ENCODE peak calls at places on chromosomes 5 and 9, in ten cellular contexts. A, Q, Z, H, W, J, X, D, Y and G are unnamed samples.

GRCh38 chr9:21605489-21605931 is 123.4 kb upstream of the IFNE start:
- DNase-seq in A (no peak), Q (no peak), Z (no peak), H (no peak), W (no peak), J (no peak), X (no peak), D (no peak), Y (no peak), G (no peak)

GRCh38 chr5:32703957-32704356 is 7.2 kb upstream of the NPR3 start:
- DNase-seq in A (no peak), Q (no peak), Z (no peak), H (no peak), W (no peak), J (no peak), X (no peak), D (no peak), Y (no peak), G (no peak)

GRCh38 chr5:171647043-171647899 is 138.3 kb upstream of the SMIM23 start:
- DNase-seq in A (peak), Q (no peak), Z (no peak), H (no peak), W (no peak), J (no peak), X (peak), D (peak), Y (no peak), G (no peak)

GRCh38 chr5:5658226-5658625 is 235.7 kb downstream of the ICE1 start:
- DNase-seq in A (peak), Q (no peak), Z (no peak), H (no peak), W (no peak), J (no peak), X (peak), D (no peak), Y (no peak), G (no peak)

GRCh38 chr5:9715891-9716335 is 85.8 kb upstream of the TAS2R1 start:
- DNase-seq in A (no peak), Q (peak), Z (no peak), H (no peak), W (no peak), J (no peak), X (no peak), D (no peak), Y (no peak), G (no peak)

GRCh38 chr5:115930630-115931337 is 31.5 kb upstream of the LVRN start:
- DNase-seq in A (no peak), Q (peak), Z (no peak), H (no peak), W (no peak), J (no peak), X (no peak), D (no peak), Y (no peak), G (no peak)

GRCh38 chr5:372911-373709 is 51.6 kb downstream of the AHRR start:
- DNase-seq in A (peak), Q (peak), Z (no peak), H (peak), W (no peak), J (no peak), X (peak), D (no peak), Y (no peak), G (peak)

GRCh38 chr9:134373269-134373668 is 47.0 kb downstream of the RXRA start:
- DNase-seq in A (peak), Q (no peak), Z (no peak), H (no peak), W (no peak), J (no peak), X (no peak), D (no peak), Y (no peak), G (no peak)

GRCh38 chr5:123512631-123513461 is 869 bp downstream of the CSNK1G3 start:
- DNase-seq in A (peak), Q (peak), Z (peak), H (peak), W (no peak), J (peak), X (peak), D (no peak), Y (peak), G (peak)

GRCh38 chr5:82222597-82223574 is 55.3 kb downstream of the RPS23 start:
- DNase-seq in A (no peak), Q (no peak), Z (no peak), H (no peak), W (no peak), J (no peak), X (no peak), D (no peak), Y (no peak), G (no peak)

GRCh38 chr9:123686131-123686848 is 243.6 kb downstream of the DENND1A start:
- DNase-seq in A (no peak), Q (no peak), Z (no peak), H (no peak), W (no peak), J (no peak), X (peak), D (no peak), Y (no peak), G (no peak)

GRCh38 chr5:351911-352225 is 30.4 kb downstream of the AHRR start:
- DNase-seq in A (no peak), Q (no peak), Z (no peak), H (no peak), W (no peak), J (no peak), X (no peak), D (no peak), Y (no peak), G (peak)

GRCh38 chr9:121838757-121839669 is 187.6 kb downstream of the DAB2IP start:
- DNase-seq in A (no peak), Q (peak), Z (no peak), H (no peak), W (no peak), J (no peak), X (no peak), D (no peak), Y (no peak), G (no peak)

GRCh38 chr5:178564386-178564785 is 25.8 kb downstream of the COL23A1 start:
- DNase-seq in A (no peak), Q (peak), Z (no peak), H (no peak), W (no peak), J (no peak), X (no peak), D (no peak), Y (no peak), G (no peak)

GRCh38 chr9:72025956-72026355 is 34.5 kb downstream of the C9orf57 start:
- DNase-seq in A (no peak), Q (no peak), Z (no peak), H (no peak), W (no peak), J (no peak), X (no peak), D (peak), Y (no peak), G (no peak)

GRCh38 chr9:63816742-63817621 is 1468.0 kb downstream of the FOXD4L5 start:
- DNase-seq in A (peak), Q (peak), Z (peak), H (no peak), W (peak), J (no peak), X (peak), D (peak), Y (peak), G (peak)

GRCh38 chr5:76082790-76083554 is at the start of gene SV2C:
- DNase-seq in A (peak), Q (peak), Z (no peak), H (peak), W (no peak), J (no peak), X (peak), D (no peak), Y (no peak), G (peak)